ENCODE peak calls at places on chromosomes 16 and 17, in five cellular contexts. B, N, I, D and F are unnamed samples.

GRCh38 chr16:77599793-77600415 is 122.4 kb upstream of the NUDT7 start:
- DNase-seq in B (no peak), N (peak; percentile 6), I (no peak), D (peak; percentile 32), F (peak; percentile 46)

GRCh38 chr17:44354582-44355309 is 8.9 kb downstream of the FAM171A2 start:
- DNase-seq in B (peak; percentile 52), N (no peak), I (no peak), D (no peak), F (no peak)

GRCh38 chr16:6725634-6726331 is 606.9 kb upstream of the RBFOX1 start:
- DNase-seq in B (no peak), N (no peak), I (no peak), D (no peak), F (peak; percentile 32)

GRCh38 chr17:45408611-45409421 is 23.9 kb downstream of the ARHGAP27 start:
- DNase-seq in B (no peak), N (no peak), I (no peak), D (no peak), F (no peak)

GRCh38 chr16:68792465-68793324 is 50.6 kb upstream of the TANGO6 start:
- DNase-seq in B (no peak), N (no peak), I (no peak), D (no peak), F (peak; percentile 25)

GRCh38 chr17:75048396-75048933 is 1.4 kb downstream of the KCTD2 start:
- DNase-seq in B (no peak), N (no peak), I (no peak), D (no peak), F (no peak)

GRCh38 chr16:75620326-75621169 is 2.5 kb downstream of the ADAT1 start:
- DNase-seq in B (peak; percentile 22), N (no peak), I (no peak), D (no peak), F (no peak)

GRCh38 chr17:60371818-60372510 is 20.0 kb downstream of the USP32 start:
- DNase-seq in B (no peak), N (no peak), I (no peak), D (no peak), F (no peak)

GRCh38 chr17:69457603-69458002 is 43.1 kb downstream of the MAP2K6 start:
- DNase-seq in B (no peak), N (no peak), I (no peak), D (no peak), F (no peak)

GRCh38 chr17:63995626-63996025 is 2.5 kb upstream of the PRR29 start:
- DNase-seq in B (no peak), N (no peak), I (no peak), D (no peak), F (no peak)

GRCh38 chr17:71726320-71726719 is 394.5 kb upstream of the SOX9 start:
- DNase-seq in B (no peak), N (no peak), I (no peak), D (peak; percentile 44), F (no peak)

GRCh38 chr17:66415366-66416206 is 113.2 kb downstream of the PRKCA start:
- DNase-seq in B (no peak), N (no peak), I (no peak), D (no peak), F (peak; percentile 81)

GRCh38 chr17:41728056-41728455 is 6.4 kb downstream of the HAP1 start:
- DNase-seq in B (no peak), N (no peak), I (no peak), D (no peak), F (no peak)

GRCh38 chr17:57455063-57455914 is 199.0 kb downstream of the MSI2 start:
- DNase-seq in B (peak; percentile 43), N (no peak), I (no peak), D (no peak), F (no peak)

GRCh38 chr16:24834459-24835335 is 11.1 kb upstream of the SLC5A11 start:
- DNase-seq in B (no peak), N (peak; percentile 50), I (no peak), D (peak; percentile 21), F (peak; percentile 44)

GRCh38 chr17:4008082-4008435 is 43.8 kb upstream of the ATP2A3 start:
- DNase-seq in B (no peak), N (no peak), I (no peak), D (no peak), F (no peak)

GRCh38 chr16:27729516-27730304 is 179.8 kb downstream of the KATNIP start:
- DNase-seq in B (no peak), N (no peak), I (no peak), D (no peak), F (no peak)

GRCh38 chr17:7330099-7331015 is 1.2 kb upstream of the NEURL4 start:
- DNase-seq in B (peak; percentile 77), N (peak; percentile 97), I (no peak), D (peak; percentile 70), F (peak; percentile 79)

GRCh38 chr16:14015017-14015416 is 56.1 kb upstream of the MRTFB start:
- DNase-seq in B (no peak), N (no peak), I (no peak), D (no peak), F (peak; percentile 37)

GRCh38 chr16:49703494-49703893 is 152.4 kb downstream of the ZNF423 start:
- DNase-seq in B (no peak), N (no peak), I (no peak), D (no peak), F (no peak)

GRCh38 chr17:60641810-60642220 is 35.8 kb upstream of the BCAS3 start:
- DNase-seq in B (no peak), N (peak; percentile 70), I (peak; percentile 26), D (peak; percentile 87), F (peak; percentile 77)

GRCh38 chr17:15261063-15261817 is 3.9 kb downstream of the PMP22 start:
- DNase-seq in B (no peak), N (peak; percentile 79), I (no peak), D (no peak), F (peak; percentile 61)

GRCh38 chr17:72934927-72935326 is 157.6 kb downstream of the SLC39A11 start:
- DNase-seq in B (no peak), N (no peak), I (no peak), D (no peak), F (no peak)

GRCh38 chr17:76254275-76254674 is 10.9 kb upstream of the UBALD2 start:
- DNase-seq in B (no peak), N (no peak), I (no peak), D (no peak), F (no peak)

GRCh38 chr16:83975646-83976260 is 7.7 kb downstream of the NECAB2 start:
- DNase-seq in B (no peak), N (no peak), I (no peak), D (no peak), F (no peak)

GRCh38 chr17:74325743-74326379 is at the start of gene KIF19:
- DNase-seq in B (peak; percentile 54), N (no peak), I (no peak), D (peak; percentile 45), F (no peak)

GRCh38 chr16:78504391-78504945 is 405.0 kb downstream of the WWOX start:
- DNase-seq in B (no peak), N (no peak), I (no peak), D (no peak), F (no peak)

GRCh38 chr16:68417711-68418301 is 30.5 kb downstream of the SMPD3 start:
- DNase-seq in B (peak; percentile 43), N (no peak), I (no peak), D (peak; percentile 87), F (peak; percentile 63)

GRCh38 chr17:17228521-17229279 is 8.3 kb downstream of the FLCN start:
- DNase-seq in B (no peak), N (no peak), I (no peak), D (no peak), F (no peak)

GRCh38 chr17:40442392-40443195 is 656 bp upstream of the IGFBP4 start:
- DNase-seq in B (no peak), N (peak; percentile 74), I (no peak), D (no peak), F (peak; percentile 20)

GRCh38 chr17:40309031-40309937 is at the start of gene RARA:
- DNase-seq in B (no peak), N (no peak), I (no peak), D (no peak), F (peak; percentile 32)

GRCh38 chr16:64269756-64270155 is 852.1 kb downstream of the CDH11 start:
- DNase-seq in B (no peak), N (no peak), I (no peak), D (no peak), F (no peak)

GRCh38 chr16:544517-544916 is 15.7 kb upstream of the PRR35 start:
- DNase-seq in B (no peak), N (no peak), I (no peak), D (no peak), F (no peak)

GRCh38 chr16:66503030-66503429 is 46.9 kb downstream of the TK2 start:
- DNase-seq in B (no peak), N (no peak), I (no peak), D (no peak), F (no peak)

GRCh38 chr16:65429504-65430149 is 307.8 kb upstream of the CDH11 start:
- DNase-seq in B (no peak), N (no peak), I (no peak), D (no peak), F (no peak)

GRCh38 chr16:84983308-84983707 is 28.0 kb downstream of the ZDHHC7 start:
- DNase-seq in B (no peak), N (no peak), I (no peak), D (no peak), F (no peak)